ENCODE peak calls at places on chromosomes 13 and 19, in five cellular contexts. L, X, Z, M and W are unnamed samples.
A peak's percentile ranks its signal among the peaks of the same experiment; 100 is the strongest.

GRCh38 chr19:27805848-27806247 is 1407.1 kb downstream of the UQCRFS1 start:
- DNase-seq in L (no peak), X (no peak), M (no peak), Z (no peak), W (no peak)

GRCh38 chr13:26760835-26761582 is 423 bp upstream of the GPR12 start:
- DNase-seq in Z (no peak), X (no peak), M (no peak), L (peak; percentile 36), W (no peak)

GRCh38 chr19:12757544-12758274 is 6.1 kb downstream of the BEST2 start:
- DNase-seq in X (peak; percentile 27), M (peak; percentile 89), Z (no peak), L (peak; percentile 88), W (peak; percentile 92)

GRCh38 chr13:109483369-109483768 is 303.0 kb downstream of the IRS2 start:
- DNase-seq in L (no peak), Z (no peak), X (no peak), M (no peak), W (no peak)

GRCh38 chr19:2997720-2998119 is 20.4 kb downstream of the TLE6 start:
- DNase-seq in Z (no peak), M (no peak), X (no peak), L (no peak), W (no peak)

GRCh38 chr13:76635232-76636021 is 250.8 kb downstream of the KCTD12 start:
- DNase-seq in Z (no peak), L (no peak), M (no peak), X (no peak), W (no peak)

GRCh38 chr19:33689886-33690285 is 68.1 kb downstream of the CHST8 start:
- DNase-seq in Z (no peak), X (no peak), M (no peak), L (no peak), W (no peak)

GRCh38 chr13:60137911-60138570 is 25.7 kb downstream of the DIAPH3 start:
- DNase-seq in Z (no peak), M (no peak), X (no peak), L (no peak), W (no peak)

GRCh38 chr19:1752757-1753728 is at the start of gene ONECUT3:
- DNase-seq in Z (no peak), L (no peak), M (no peak), X (no peak), W (no peak)

GRCh38 chr13:97288486-97288900 is 66.4 kb downstream of the MBNL2 start:
- DNase-seq in M (no peak), L (no peak), X (no peak), Z (no peak), W (no peak)

GRCh38 chr19:46297700-46298476 is 1.0 kb downstream of the HIF3A start:
- DNase-seq in X (no peak), M (no peak), L (no peak), Z (peak; percentile 77), W (peak; percentile 66)

GRCh38 chr13:107678075-107678689 is 537.2 kb downstream of the LIG4 start:
- DNase-seq in M (peak; percentile 29), L (no peak), Z (no peak), X (no peak), W (no peak)

GRCh38 chr13:97659602-97660001 is 225.6 kb downstream of the RAP2A start:
- DNase-seq in M (peak; percentile 65), X (no peak), L (peak; percentile 9), Z (no peak), W (no peak)

GRCh38 chr19:37329686-37330085 is 41.2 kb upstream of the ZNF527 start:
- DNase-seq in M (peak; percentile 73), Z (no peak), X (no peak), L (no peak), W (no peak)